ENCODE peak calls at places on chromosomes 12 and 14, in eight cellular contexts. R is breast epithelium, P is right lobe of liver, H is cardiac muscle cell, U is heart left ventricle, J is GM23338, F is lower lobe of right lung, M is pancreas. Z is an unnamed sample. For H3K4me1, the result is how much of the 10 kb centered on the place peaks cover.

GRCh38 chr12:54572881-54573280 is 15.6 kb downstream of the PPP1R1A start:
- DNase-seq in M (no peak), R (no peak), J (peak), U (no peak), H (no peak), F (no peak), P (no peak), Z (no peak)

GRCh38 chr14:83356080-83356479 is 1822.4 kb upstream of the SEL1L start:
- DNase-seq in J (no peak), P (no peak), H (no peak), U (no peak), R (no peak), M (no peak), F (no peak), Z (no peak)

GRCh38 chr14:91372680-91373495 is 44.7 kb downstream of the CCDC88C start:
- DNase-seq in P (no peak), M (no peak), R (no peak), F (no peak), H (no peak), U (no peak), J (no peak), Z (peak)

GRCh38 chr12:77940566-77940965 is 109.9 kb downstream of the NAV3 start:
- DNase-seq in H (peak), J (no peak), F (no peak), M (no peak), P (no peak), R (no peak), U (no peak), Z (peak)

GRCh38 chr14:24690492-24690891 is 56.5 kb upstream of the GZMB start:
- DNase-seq in F (no peak), P (no peak), M (no peak), R (no peak), U (no peak), H (no peak), J (peak), Z (peak)

GRCh38 chr12:109910969-109911348 is 10.9 kb downstream of the TCHP start:
- DNase-seq in R (no peak), F (peak), P (peak), M (peak), H (peak), J (peak), U (no peak), Z (peak)

GRCh38 chr14:88421286-88421685 is 35.8 kb downstream of the SPATA7 start:
- DNase-seq in R (no peak), P (no peak), M (no peak), H (peak), J (no peak), U (no peak), F (no peak), Z (no peak)

GRCh38 chr14:26138764-26139445 is 458.9 kb downstream of the NOVA1 start:
- DNase-seq in R (no peak), U (no peak), M (no peak), F (no peak), J (peak), P (no peak), H (peak), Z (no peak)

GRCh38 chr14:23177181-23177580 is 6.3 kb downstream of the SLC7A8 start:
- DNase-seq in F (no peak), R (no peak), P (no peak), J (no peak), M (no peak), H (no peak), U (no peak), Z (peak)

GRCh38 chr14:96660667-96661066 is 136.5 kb upstream of the VRK1 start:
- DNase-seq in R (no peak), U (no peak), J (no peak), M (no peak), H (no peak), P (no peak), F (no peak), Z (no peak)

GRCh38 chr14:84535491-84535890 is 994.5 kb upstream of the FLRT2 start:
- DNase-seq in R (no peak), J (no peak), F (no peak), U (no peak), P (no peak), H (peak), M (no peak), Z (no peak)

GRCh38 chr12:49842519-49843352 is at the start of gene BCDIN3D:
- DNase-seq in R (peak), M (peak), F (peak), P (peak), U (peak), J (peak), H (peak), Z (peak)

GRCh38 chr12:80056845-80057244 is 42.5 kb upstream of the OTOGL start:
- DNase-seq in M (peak), J (no peak), P (no peak), H (peak), F (no peak), U (peak), R (no peak), Z (no peak)

GRCh38 chr12:64735447-64735846 is 23.8 kb downstream of the GNS start:
- DNase-seq in F (no peak), U (no peak), J (no peak), H (no peak), R (no peak), M (no peak), P (no peak), Z (no peak)

GRCh38 chr14:32985881-32986280 is 47.2 kb downstream of the NPAS3 start:
- DNase-seq in J (no peak), U (peak), H (peak), M (no peak), R (no peak), P (no peak), F (no peak), Z (peak)

GRCh38 chr14:24064856-24065255 is 6.5 kb upstream of the CPNE6 start:
- DNase-seq in R (no peak), J (no peak), M (no peak), H (no peak), F (no peak), P (no peak), U (peak), Z (no peak)

GRCh38 chr14:23360496-23360895 is 4.5 kb downstream of the EFS start:
- DNase-seq in R (no peak), U (no peak), M (no peak), J (peak), P (no peak), H (no peak), F (no peak), Z (no peak)

GRCh38 chr12:131220007-131220685 is 266.4 kb downstream of the ADGRD1 start:
- DNase-seq in H (no peak), P (no peak), R (no peak), F (no peak), J (no peak), U (no peak), M (no peak), Z (peak)

GRCh38 chr14:88835661-88836060 is 11.2 kb downstream of the TTC8 start:
- DNase-seq in M (no peak), H (no peak), F (no peak), J (no peak), P (no peak), R (no peak), U (no peak), Z (no peak)

GRCh38 chr14:73255005-73255400 is 17.7 kb downstream of the PAPLN start:
- DNase-seq in U (no peak), R (no peak), M (no peak), P (no peak), H (no peak), J (no peak), F (no peak), Z (no peak)

GRCh38 chr14:38185661-38186060 is 22.0 kb upstream of the SSTR1 start:
- DNase-seq in P (no peak), F (no peak), H (no peak), J (no peak), R (no peak), U (no peak), M (no peak), Z (no peak)

GRCh38 chr12:132003846-132004245 is 54.1 kb downstream of the EP400 start:
- DNase-seq in R (no peak), U (no peak), M (no peak), F (no peak), P (no peak), J (no peak), H (peak), Z (no peak)

GRCh38 chr12:49831717-49832116 is 3.5 kb upstream of the NCKAP5L start:
- DNase-seq in R (no peak), H (no peak), U (no peak), J (no peak), F (no peak), M (no peak), P (no peak), Z (no peak)

GRCh38 chr12:106304001-106304421 is 1.5 kb downstream of the TCP11L2 start:
- DNase-seq in J (no peak), F (no peak), U (no peak), M (no peak), R (no peak), P (no peak), H (peak), Z (no peak)

GRCh38 chr12:44794867-44795266 is 81.2 kb downstream of the NELL2 start:
- DNase-seq in R (no peak), H (no peak), P (no peak), U (no peak), J (no peak), M (no peak), F (no peak), Z (no peak)

DNA sequence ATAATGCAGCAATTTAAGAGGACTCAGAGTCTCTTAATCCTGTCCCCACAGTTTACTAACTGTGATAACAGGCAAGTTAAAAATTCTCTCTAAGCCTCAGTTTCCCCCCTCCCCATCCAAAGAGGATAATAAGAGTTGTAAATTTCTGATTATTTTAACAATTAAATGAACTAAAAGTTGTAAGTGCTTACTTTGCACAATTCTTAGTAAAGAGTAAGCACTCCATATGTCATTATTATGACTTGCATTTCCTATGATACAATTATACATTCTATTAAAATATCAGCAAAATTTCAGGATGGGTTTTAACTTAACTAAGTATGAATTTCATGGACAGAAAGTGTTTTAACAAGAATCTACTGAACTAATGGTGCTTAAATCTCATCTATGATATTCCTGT is 80.1 kb downstream of the NELL2 start:
- DNase-seq in M (no peak), P (no peak), U (no peak), J (no peak), H (no peak), R (no peak), F (no peak), Z (no peak)
- H3K4me3 ChIP-seq in M (no peak), P (no peak), U (no peak), J (no peak), H (no peak), R (no peak), F (no peak), Z (no peak)

GRCh38 chr12:52914722-52915121 is 9.8 kb upstream of the KRT8 start:
- DNase-seq in U (no peak), R (no peak), P (no peak), M (no peak), H (no peak), F (no peak), J (no peak), Z (no peak)
- H3K27ac ChIP-seq in U (no peak), R (no peak), P (no peak), M (peak), H (no peak), F (no peak), J (no peak), Z (no peak)

GRCh38 chr12:82852529-82852928 is 165.8 kb downstream of the TMTC2 start:
- DNase-seq in J (no peak), H (no peak), F (no peak), U (no peak), P (no peak), R (no peak), M (no peak), Z (no peak)
- H3K4me1 ChIP-seq in J (under half), H (under half), F (under half), U (under half), P (under half), R (under half), M (under half), Z (under half)

GRCh38 chr14:47676301-47676617 is 854 bp upstream of the MDGA2 start:
- DNase-seq in R (no peak), U (no peak), J (no peak), P (no peak), F (no peak), M (no peak), H (no peak), Z (no peak)

GRCh38 chr14:47674546-47675238 is 713 bp downstream of the MDGA2 start:
- DNase-seq in H (no peak), M (no peak), R (no peak), F (no peak), J (peak), U (no peak), P (no peak), Z (peak)

GRCh38 chr14:47675239-47675488 is 241 bp downstream of the MDGA2 start:
- DNase-seq in P (no peak), R (no peak), F (no peak), J (no peak), U (no peak), M (no peak), H (no peak), Z (no peak)

GRCh38 chr14:47674148-47674545 is 1.3 kb downstream of the MDGA2 start:
- DNase-seq in J (peak), F (no peak), U (no peak), P (no peak), R (no peak), M (no peak), H (no peak), Z (peak)

GRCh38 chr14:47675489-47676300 is at the start of gene MDGA2:
- DNase-seq in M (no peak), U (no peak), H (peak), J (peak), F (no peak), R (no peak), P (peak), Z (peak)
- H3K4me3 ChIP-seq in M (no peak), U (peak), H (peak), J (peak), F (peak), R (peak), P (no peak), Z (peak)

DNA sequence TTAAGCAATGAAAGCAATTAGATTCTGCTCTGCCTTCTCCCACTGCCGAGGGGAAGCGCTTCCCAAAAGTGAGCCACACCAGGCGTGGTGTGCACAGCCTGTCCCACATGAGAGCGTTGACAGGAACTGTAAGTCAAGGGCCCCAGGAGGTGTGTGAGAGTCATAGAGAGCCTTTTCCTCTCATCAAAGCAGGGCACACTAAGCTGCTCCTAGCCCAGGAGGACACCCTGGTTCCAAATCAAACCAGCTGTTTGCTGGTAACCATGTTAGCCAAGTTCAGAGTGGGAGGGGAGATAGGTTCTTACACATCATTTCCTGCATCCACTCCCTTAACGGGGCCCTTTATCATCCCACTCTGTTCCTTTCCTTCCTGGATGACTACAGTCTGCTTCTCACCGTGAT is 98.3 kb downstream of the SPTSSA start:
- DNase-seq in H (peak), F (no peak), R (no peak), M (no peak), P (no peak), J (no peak), U (peak), Z (no peak)
- H3K27ac ChIP-seq in H (no peak), F (no peak), R (peak), M (no peak), P (no peak), J (no peak), U (no peak), Z (no peak)

GRCh38 chr12:92473564-92473963 is 229.2 kb upstream of the PLEKHG7 start:
- DNase-seq in U (no peak), R (no peak), J (no peak), F (no peak), M (no peak), H (no peak), P (no peak), Z (no peak)
- H3K4me1 ChIP-seq in U (under half), R (under half), J (under half), F (under half), M (under half), H (under half), P (under half), Z (under half)

GRCh38 chr12:57004651-57005050 is 1.7 kb downstream of the ZBTB39 start:
- DNase-seq in U (no peak), R (no peak), P (no peak), M (no peak), H (no peak), J (no peak), F (no peak), Z (peak)
- H3K4me3 ChIP-seq in U (no peak), R (no peak), P (no peak), M (no peak), H (no peak), J (no peak), F (no peak), Z (no peak)

DNA sequence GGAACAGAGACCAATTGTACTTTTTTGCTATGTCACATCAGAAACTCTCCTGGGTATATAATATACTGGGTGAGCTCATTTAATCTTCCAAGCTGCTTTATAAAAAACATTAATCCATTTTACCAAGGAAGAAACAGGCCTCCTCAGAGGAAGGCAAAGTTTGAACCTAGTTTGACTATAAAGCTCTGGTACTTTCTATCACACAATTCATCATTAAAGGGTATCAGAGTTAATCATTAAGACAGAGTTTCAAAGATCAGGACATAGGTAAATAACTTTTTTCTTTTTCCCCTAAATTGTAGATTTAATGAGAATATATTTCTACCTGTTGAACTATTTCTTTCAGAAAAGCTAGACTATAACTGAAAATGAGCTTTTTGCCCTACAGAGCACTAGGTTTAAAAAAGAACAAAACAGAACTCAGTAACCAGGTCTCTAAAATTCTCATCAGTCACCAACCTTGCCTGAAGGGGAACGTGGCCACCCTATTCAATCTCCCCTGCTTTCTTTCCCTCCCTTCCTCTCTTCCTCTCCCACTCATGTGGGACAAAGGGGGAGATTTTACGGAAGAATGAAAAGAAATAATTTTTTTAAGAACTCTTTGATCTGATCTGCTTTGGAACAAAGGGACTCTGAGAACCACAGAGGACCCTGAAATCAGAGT is 18.6 kb downstream of the FBXO21 start:
- DNase-seq in H (no peak), J (no peak), U (no peak), M (no peak), P (no peak), R (no peak), F (no peak), Z (no peak)
- H3K27ac ChIP-seq in H (no peak), J (peak), U (no peak), M (peak), P (peak), R (no peak), F (no peak), Z (no peak)

DNA sequence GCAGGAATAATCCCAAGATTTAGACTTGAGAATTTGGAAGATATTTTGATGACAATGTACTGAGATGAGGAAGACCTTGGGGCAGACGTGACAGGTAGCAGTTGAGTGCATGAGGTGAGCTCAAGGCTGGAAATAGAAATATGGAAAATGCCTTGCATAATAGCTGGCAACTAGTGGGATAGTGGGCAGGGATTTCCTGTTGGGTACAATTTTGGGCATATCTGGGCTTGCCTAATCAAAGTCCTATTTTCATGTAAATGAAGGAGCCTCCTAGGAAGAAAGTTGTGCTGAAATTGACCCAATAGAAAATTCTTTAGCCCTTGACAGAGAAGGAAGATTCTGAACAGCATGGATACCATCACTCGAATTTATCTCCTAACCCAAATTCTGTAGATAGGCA is 6.4 kb upstream of the GLIPR1 start:
- DNase-seq in U (no peak), J (no peak), M (no peak), F (no peak), R (no peak), P (no peak), H (no peak), Z (no peak)
- H3K4me1 ChIP-seq in U (under half), J (under half), M (under half), F (under half), R (under half), P (under half), H (under half), Z (under half)

Z was measured in SJCRH30.